ENCODE peak calls at places on chromosomes 11 and 22, in five cellular contexts. W is HT1080; P is activated CD4-positive, alpha-beta T cell treated with anti-CD3 and anti-CD28 coated beads, Interleukin-2, amount 50 U/mL, for 4 hours; E is fibroblast of pulmonary artery; D is NCI-H510A. F is an unnamed sample.

GRCh38 chr22:49228431-49229037 is 599.1 kb downstream of the BRD1 start:
- DNase-seq in D (no peak), W (no peak), P (no peak), E (no peak), F (no peak)

GRCh38 chr11:12529793-12530192 is 144.4 kb upstream of the TEAD1 start:
- DNase-seq in D (no peak), W (no peak), P (no peak), E (peak), F (no peak)

GRCh38 chr11:109680127-109680526 is 258.1 kb downstream of the C11orf87 start:
- DNase-seq in P (no peak), E (peak), W (no peak), D (no peak), F (no peak)

GRCh38 chr11:27621440-27622161 is 78.7 kb downstream of the BDNF start:
- DNase-seq in W (no peak), P (no peak), E (peak), D (no peak), F (no peak)

GRCh38 chr11:111731839-111732238 is 34.4 kb downstream of the PPP2R1B start:
- DNase-seq in W (no peak), D (no peak), E (no peak), P (no peak), F (no peak)

GRCh38 chr11:19597194-19597593 is 115.4 kb upstream of the NAV2 start:
- DNase-seq in P (no peak), W (no peak), E (peak), D (no peak), F (no peak)

GRCh38 chr22:27581688-27582087 is 219.9 kb downstream of the MN1 start:
- DNase-seq in E (peak), W (no peak), D (no peak), P (no peak), F (no peak)

GRCh38 chr11:102553835-102554282 is 23.3 kb upstream of the MMP7 start:
- DNase-seq in D (no peak), P (no peak), W (no peak), E (no peak), F (no peak)

GRCh38 chr11:7442588-7443215 is 42.6 kb upstream of the OLFML1 start:
- DNase-seq in D (no peak), P (peak), W (peak), E (peak), F (peak)

GRCh38 chr22:41976961-41977566 is 7.8 kb downstream of the SEPTIN3 start:
- DNase-seq in D (peak), P (no peak), W (no peak), E (no peak), F (no peak)

GRCh38 chr11:73469401-73469800 is 93.2 kb downstream of the RELT start:
- DNase-seq in P (no peak), D (no peak), W (no peak), E (peak), F (no peak)

GRCh38 chr22:22362311-22362710 is 117.7 kb downstream of the VPREB1 start:
- DNase-seq in D (no peak), W (no peak), P (no peak), E (no peak), F (no peak)

GRCh38 chr11:15943418-15944197 is 412.7 kb downstream of the SOX6 start:
- DNase-seq in W (no peak), D (no peak), E (no peak), P (no peak), F (no peak)

GRCh38 chr11:18720811-18721575 is 5.0 kb downstream of the IGSF22 start:
- DNase-seq in D (peak), W (no peak), E (peak), P (peak), F (peak)

GRCh38 chr11:102237096-102237735 is 80.1 kb upstream of the BIRC3 start:
- DNase-seq in P (no peak), W (peak), E (no peak), D (no peak), F (no peak)

GRCh38 chr11:109984634-109985289 is 108.4 kb upstream of the ZC3H12C start:
- DNase-seq in D (no peak), W (no peak), E (no peak), P (no peak), F (no peak)

GRCh38 chr22:29187831-29188230 is 17.9 kb upstream of the EMID1 start:
- DNase-seq in P (no peak), D (no peak), E (no peak), W (no peak), F (peak)

F was measured in left lung.